ENCODE peak calls at places on chromosomes 11 and 22, in seven cellular contexts. G is heart left ventricle, I is colonic mucosa, A is lung, X is Peyer's patch, F is cardiac muscle cell, V is Karpas-422. K is an unnamed sample.

GRCh38 chr22:43432883-43433415 is 21.1 kb downstream of the MPPED1 start:
- DNase-seq in X (no peak), F (no peak), I (no peak), A (no peak), V (no peak), G (no peak), K (no peak)

GRCh38 chr11:68735626-68736025 is 15.7 kb downstream of the TESMIN start:
- DNase-seq in V (no peak), F (no peak), X (no peak), I (no peak), A (no peak), G (no peak), K (no peak)

GRCh38 chr11:81432333-81432732 is 1301.3 kb downstream of the FAM181B start:
- DNase-seq in I (no peak), G (no peak), V (no peak), X (no peak), F (no peak), A (no peak), K (no peak)

GRCh38 chr11:76232026-76232665 is 25.8 kb upstream of the WNT11 start:
- DNase-seq in X (peak; percentile 59), I (peak; percentile 32), V (no peak), A (no peak), G (no peak), F (no peak), K (no peak)

GRCh38 chr11:75851203-75851602 is 36.2 kb downstream of the UVRAG start:
- DNase-seq in I (no peak), F (no peak), V (no peak), G (no peak), A (no peak), X (no peak), K (no peak)

GRCh38 chr11:45801723-45802315 is 3.1 kb upstream of the SLC35C1 start:
- DNase-seq in I (peak; percentile 75), A (no peak), X (peak; percentile 70), G (no peak), V (no peak), F (no peak), K (no peak)

GRCh38 chr22:43220625-43221380 is 33.9 kb upstream of the TTLL12 start:
- DNase-seq in G (no peak), V (no peak), A (no peak), F (no peak), X (no peak), I (no peak), K (peak; percentile 75)

GRCh38 chr22:41781508-41781906 is 19.0 kb upstream of the CCDC134 start:
- DNase-seq in F (no peak), G (no peak), V (no peak), A (no peak), X (no peak), I (no peak), K (no peak)

GRCh38 chr11:115459563-115459962 is 44.7 kb downstream of the CADM1 start:
- DNase-seq in G (no peak), X (no peak), F (no peak), I (no peak), V (no peak), A (no peak), K (no peak)

GRCh38 chr22:29625090-29625825 is 21.8 kb downstream of the NF2 start:
- DNase-seq in V (peak; percentile 71), G (no peak), A (peak; percentile 36), I (peak; percentile 44), F (peak; percentile 42), X (peak; percentile 79), K (no peak)

GRCh38 chr22:43561421-43562178 is 149.8 kb downstream of the MPPED1 start:
- DNase-seq in G (no peak), F (no peak), X (peak; percentile 21), I (no peak), V (no peak), A (no peak), K (peak; percentile 61)

GRCh38 chr22:20751185-20751851 is 22.6 kb upstream of the SERPIND1 start:
- DNase-seq in A (no peak), X (no peak), F (peak; percentile 20), I (no peak), V (no peak), G (no peak), K (peak; percentile 83)

GRCh38 chr11:64287676-64288352 is 2.2 kb downstream of the GPR137 start:
- DNase-seq in V (no peak), A (no peak), G (no peak), I (no peak), X (no peak), F (no peak), K (no peak)

GRCh38 chr11:64285885-64286800 is 495 bp downstream of the GPR137 start:
- DNase-seq in I (no peak), G (no peak), V (peak; percentile 72), A (no peak), F (no peak), X (no peak), K (peak; percentile 75)

GRCh38 chr11:64284962-64285884 is at the start of gene GPR137:
- DNase-seq in A (peak; percentile 86), F (peak; percentile 85), I (peak; percentile 91), X (peak; percentile 94), G (peak; percentile 90), V (peak; percentile 95), K (peak; percentile 100)

GRCh38 chr11:64288353-64288750 is 2.7 kb downstream of the GPR137 start:
- DNase-seq in I (no peak), A (no peak), X (no peak), F (no peak), G (no peak), V (no peak), K (no peak)

DNA sequence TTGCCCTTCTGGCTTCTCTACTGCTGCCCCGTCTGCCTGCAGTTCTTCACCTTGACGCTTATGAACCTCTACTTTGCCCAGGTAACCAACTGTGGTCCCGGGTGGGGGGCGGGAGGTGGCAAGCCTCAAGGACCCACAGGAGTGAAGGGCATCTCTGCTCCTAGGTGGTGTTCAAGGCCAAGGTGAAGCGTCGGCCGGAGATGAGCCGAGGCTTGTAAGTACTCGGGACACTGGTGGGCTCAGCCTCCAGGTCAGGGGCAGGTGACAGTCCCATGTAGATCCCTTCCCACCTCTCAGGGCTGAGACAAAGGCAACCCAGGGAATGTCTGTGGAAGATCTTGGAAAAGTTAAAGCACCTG is 1.1 kb downstream of the GPR137 start:
- DNase-seq in G (no peak), X (no peak), F (no peak), I (no peak), V (no peak), A (no peak), K (no peak)
- H3K4me3 ChIP-seq in G (no peak overlapping the region), X (no peak overlapping the region), F (no peak overlapping the region), I (no peak overlapping the region), V (peak overlapping the region; percentile 92), A (no peak overlapping the region), K (no peak overlapping the region)

DNA sequence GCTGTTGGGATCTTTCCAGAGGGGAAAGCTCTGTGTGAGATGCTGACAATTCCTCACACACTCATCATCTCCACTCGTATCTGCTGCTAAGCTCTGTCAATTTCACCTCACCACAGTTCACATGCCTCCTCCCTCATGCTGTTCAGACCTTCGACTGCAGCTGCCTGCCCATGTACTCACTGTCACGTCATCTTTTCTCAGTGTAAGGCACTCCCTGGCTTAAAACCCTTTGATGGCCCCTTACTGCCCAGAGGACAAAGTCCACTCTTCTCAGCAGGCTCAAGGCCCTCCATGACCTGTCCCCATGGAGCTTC is 12.4 kb downstream of the USH1C start:
- DNase-seq in X (peak; percentile 82), A (no peak), G (no peak), V (no peak), F (no peak), I (peak; percentile 30), K (no peak)
- H3K36me3 ChIP-seq in X (peaks cover 23% of the 10 kb centered on the region), A (no peaks in the 10 kb centered on the region), G (no peaks in the 10 kb centered on the region), V (no peaks in the 10 kb centered on the region), F (no peaks in the 10 kb centered on the region), I (no peaks in the 10 kb centered on the region), K (no peaks in the 10 kb centered on the region)

DNA sequence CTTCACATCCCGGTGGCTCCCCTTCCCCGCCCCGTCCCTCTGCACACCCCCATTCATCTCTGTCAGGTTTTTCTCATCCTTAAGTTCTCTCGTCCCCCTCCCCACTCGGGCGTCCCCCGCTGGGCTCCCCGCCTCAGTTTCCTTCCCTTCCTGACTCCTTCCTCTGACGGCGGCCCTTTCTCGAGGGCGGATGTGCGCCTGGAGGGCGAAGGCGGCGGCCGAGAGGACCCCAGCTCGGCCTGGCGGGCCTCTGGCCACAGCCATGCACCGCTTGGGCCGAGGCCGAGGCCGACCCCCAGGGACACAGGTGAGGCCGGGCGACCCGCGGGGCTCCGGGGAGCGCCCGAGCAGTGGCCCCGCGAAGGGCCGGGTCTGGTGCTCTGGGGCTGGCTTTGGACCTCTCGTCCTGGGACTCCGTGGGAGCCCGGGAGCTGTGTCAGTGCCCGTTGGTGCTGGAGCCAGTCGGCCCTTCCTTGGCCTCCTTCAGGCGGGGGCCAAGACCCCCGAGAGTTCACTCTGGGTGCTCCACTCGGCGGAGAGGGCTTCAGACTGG is 2.9 kb downstream of the PHLDB1 start:
- DNase-seq in X (no peak), I (no peak), G (peak; percentile 52), V (no peak), F (no peak), A (no peak), K (peak; percentile 75)
- H3K4me3 ChIP-seq in X (peak overlapping the region; percentile 62), I (peak overlapping the region; percentile 44), G (peak overlapping the region; percentile 80), V (no peak overlapping the region), F (peak overlapping the region; percentile 21), A (peak overlapping the region; percentile 39), K (peak overlapping the region; percentile 34)

DNA sequence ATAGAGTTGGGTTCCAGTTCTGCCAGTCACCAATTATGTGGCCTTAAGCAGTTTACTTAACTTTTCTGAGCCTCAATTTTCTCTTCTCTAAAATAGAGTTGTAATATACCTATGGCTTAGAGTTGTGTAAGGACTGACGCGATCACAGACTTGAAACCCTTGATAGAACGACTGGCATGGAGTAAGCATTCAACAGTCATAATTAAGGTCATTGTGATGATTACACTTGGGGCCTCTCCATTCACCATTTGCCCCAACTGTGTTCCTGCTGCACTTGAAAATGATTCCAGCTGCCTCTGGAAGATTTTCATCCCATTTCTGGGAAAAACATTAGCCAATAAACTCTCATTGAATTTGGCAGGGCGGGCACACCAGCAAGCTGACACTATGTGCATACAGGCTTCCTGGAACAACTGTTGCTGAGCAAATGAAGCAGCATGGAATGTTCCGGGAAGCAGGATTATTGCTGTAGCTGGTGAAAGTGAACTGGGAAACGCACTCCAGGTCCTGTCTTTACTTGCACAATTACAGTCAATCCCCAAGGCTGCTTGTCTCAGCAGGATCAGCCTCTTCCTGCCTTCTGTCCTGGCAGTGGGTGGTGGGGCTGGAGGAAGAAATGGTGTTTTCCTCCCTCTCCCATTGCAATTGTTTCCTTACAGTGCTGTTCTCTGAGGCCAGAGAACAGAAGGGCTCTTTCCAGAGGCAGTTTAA is 19.6 kb downstream of the CD44 start:
- DNase-seq in G (peak; percentile 44), F (no peak), A (no peak), V (no peak), X (peak; percentile 51), I (peak; percentile 61), K (no peak)
- H3K36me3 ChIP-seq in G (no peaks in the 10 kb centered on the region), F (no peaks in the 10 kb centered on the region), A (no peaks in the 10 kb centered on the region), V (no peaks in the 10 kb centered on the region), X (no peaks in the 10 kb centered on the region), I (no peaks in the 10 kb centered on the region), K (no peaks in the 10 kb centered on the region)